ENCODE peak calls at places on chromosomes 4 and X, in four cellular contexts. Y is CD8-positive, alpha-beta memory T cell; I is SK-N-SH; T is OCI-LY7. S is an unnamed sample.

GRCh38 chrX:45756562-45756961 is 555.9 kb upstream of the DIPK2B start:
- DNase-seq in Y (no peak), I (no peak), T (no peak), S (no peak)

GRCh38 chr4:54543088-54543795 is 114.5 kb upstream of the KIT start:
- DNase-seq in Y (no peak), I (no peak), T (no peak), S (no peak)

GRCh38 chr4:41057456-41057855 is 156.9 kb downstream of the APBB2 start:
- DNase-seq in Y (no peak), I (no peak), T (no peak), S (no peak)

GRCh38 chr4:57077550-57078311 is 32.5 kb downstream of the IGFBP7 start:
- DNase-seq in Y (no peak), I (no peak), T (no peak), S (no peak)

GRCh38 chrX:82218361-82218760 is 1016.5 kb downstream of the SH3BGRL start:
- DNase-seq in Y (no peak), I (peak; percentile 8), T (peak; percentile 48), S (peak; percentile 30)

GRCh38 chrX:71989768-71990167 is 79.1 kb downstream of the NHSL2 start:
- DNase-seq in Y (no peak), I (no peak), T (no peak), S (no peak)

GRCh38 chr4:34953145-34953799 is 1291.0 kb downstream of the ARAP2 start:
- DNase-seq in Y (no peak), I (peak; percentile 4), T (no peak), S (no peak)

GRCh38 chr4:102259081-102259480 is 86.2 kb downstream of the SLC39A8 start:
- DNase-seq in Y (no peak), I (no peak), T (no peak), S (no peak)

GRCh38 chr4:56844817-56845580 is 23.5 kb upstream of the SPINK2 start:
- DNase-seq in Y (no peak), I (no peak), T (no peak), S (no peak)

GRCh38 chr4:11622961-11623725 is 194.4 kb upstream of the HS3ST1 start:
- DNase-seq in Y (no peak), I (no peak), T (no peak), S (no peak)

GRCh38 chr4:304987-305680 is at the start of gene ZNF732:
- DNase-seq in Y (no peak), I (peak; percentile 88), T (no peak), S (no peak)

GRCh38 chr4:174199735-174200134 is 83.7 kb downstream of the FBXO8 start:
- DNase-seq in Y (no peak), I (no peak), T (no peak), S (no peak)

GRCh38 chrX:154374361-154375155 is at the start of gene FLNA:
- DNase-seq in Y (peak; percentile 27), I (peak; percentile 61), T (no peak), S (no peak)

GRCh38 chrX:15349046-15349445 is 13.7 kb upstream of the PIGA start:
- DNase-seq in Y (no peak), I (peak; percentile 62), T (peak; percentile 61), S (no peak)

GRCh38 chrX:118523920-118524319 is 28.3 kb downstream of the DOCK11 start:
- DNase-seq in Y (peak; percentile 12), I (no peak), T (no peak), S (peak; percentile 85)

GRCh38 chrX:72002886-72003285 is 92.2 kb downstream of the NHSL2 start:
- DNase-seq in Y (no peak), I (no peak), T (no peak), S (no peak)

GRCh38 chrX:105173071-105173470 is 47.4 kb downstream of the TEX13A start:
- DNase-seq in Y (no peak), I (no peak), T (no peak), S (no peak)

GRCh38 chr4:121243476-121243875 is 79.4 kb upstream of the TNIP3 start:
- DNase-seq in Y (no peak), I (no peak), T (no peak), S (no peak)

GRCh38 chrX:132636080-132636479 is 147.2 kb upstream of the MBNL3 start:
- DNase-seq in Y (no peak), I (no peak), T (no peak), S (no peak)

GRCh38 chr4:174318829-174319764 is 35.4 kb downstream of the CEP44 start:
- DNase-seq in Y (no peak), I (peak; percentile 34), T (peak; percentile 50), S (peak; percentile 26)

GRCh38 chr4:6834867-6835266 is 52.3 kb downstream of the KIAA0232 start:
- DNase-seq in Y (no peak), I (no peak), T (no peak), S (no peak)

GRCh38 chrX:13248867-13249521 is 70.9 kb downstream of the ATXN3L start:
- DNase-seq in Y (no peak), I (no peak), T (no peak), S (no peak)

GRCh38 chrX:21721175-21721574 is 36.7 kb downstream of the SMPX start:
- DNase-seq in Y (no peak), I (no peak), T (no peak), S (no peak)

GRCh38 chr4:128162434-128162833 is 101.3 kb downstream of the LARP1B start:
- DNase-seq in Y (no peak), I (no peak), T (no peak), S (no peak)

GRCh38 chr4:7139167-7139979 is 53.0 kb upstream of the SORCS2 start:
- DNase-seq in Y (no peak), I (peak; percentile 76), T (no peak), S (no peak)

GRCh38 chrX:74453178-74453577 is 31.9 kb downstream of the SLC16A2 start:
- DNase-seq in Y (no peak), I (no peak), T (no peak), S (no peak)

GRCh38 chr4:577499-578450 is 1.7 kb upstream of the TMEM271 start:
- DNase-seq in Y (no peak), I (peak; percentile 52), T (no peak), S (no peak)

GRCh38 chrX:11787564-11787963 is 29.5 kb downstream of the MSL3 start:
- DNase-seq in Y (peak; percentile 56), I (peak; percentile 64), T (peak; percentile 15), S (peak; percentile 57)

GRCh38 chr4:158018090-158018808 is 154.6 kb downstream of the GASK1B start:
- DNase-seq in Y (no peak), I (no peak), T (no peak), S (no peak)

GRCh38 chr4:2289955-2290333 is 28.0 kb upstream of the MXD4 start:
- DNase-seq in Y (no peak), I (no peak), T (no peak), S (no peak)

GRCh38 chrX:10579753-10580060 is 40.7 kb downstream of the MID1 start:
- DNase-seq in Y (no peak), I (no peak), T (no peak), S (no peak)

GRCh38 chr4:157992948-157993839 is 179.6 kb downstream of the GASK1B start:
- DNase-seq in Y (no peak), I (no peak), T (no peak), S (no peak)

GRCh38 chr4:84916233-84916632 is 50.3 kb downstream of the WDFY3 start:
- DNase-seq in Y (no peak), I (no peak), T (no peak), S (no peak)

GRCh38 chr4:6986067-6986780 is 56.9 kb upstream of the TADA2B start:
- DNase-seq in Y (no peak), I (peak; percentile 67), T (no peak), S (no peak)

GRCh38 chrX:107025538-107025937 is 25.5 kb upstream of the MORC4 start:
- DNase-seq in Y (no peak), I (peak; percentile 36), T (peak; percentile 31), S (no peak)

GRCh38 chr4:109979932-109980717 is 67.4 kb downstream of the EGF start:
- DNase-seq in Y (no peak), I (no peak), T (no peak), S (no peak)

GRCh38 chr4:143473334-143474126 is 40.0 kb upstream of the SMARCA5 start:
- DNase-seq in Y (no peak), I (no peak), T (peak; percentile 44), S (no peak)
- H3K9me3 ChIP-seq in Y (no peaks in the 10 kb centered on the region), I (no peaks in the 10 kb centered on the region), T (no peaks in the 10 kb centered on the region), S (no peaks in the 10 kb centered on the region)

DNA sequence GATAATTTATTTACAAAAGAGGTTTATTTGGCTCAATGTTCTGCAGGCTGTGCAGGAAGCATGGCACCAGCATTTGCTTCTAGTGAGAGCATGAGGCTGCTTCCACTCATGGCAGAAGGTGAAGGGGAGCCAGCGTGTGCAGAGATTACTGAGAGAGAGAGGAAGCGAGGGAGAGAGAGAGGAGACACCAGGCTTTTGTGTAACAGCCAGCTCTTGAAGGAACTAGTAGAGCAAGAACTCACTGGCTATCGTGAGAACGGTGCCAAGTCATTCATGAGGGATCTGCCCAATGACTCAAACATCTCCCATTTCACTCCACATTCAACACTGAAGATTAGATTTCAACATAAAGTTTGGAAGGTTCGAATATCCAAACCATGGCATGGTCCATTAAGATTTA is 12.7 kb downstream of the GUCY1A1 start:
- DNase-seq in Y (no peak), I (no peak), T (no peak), S (no peak)
- H3K9me3 ChIP-seq in Y (no peaks in the 10 kb centered on the region), I (no peaks in the 10 kb centered on the region), T (no peaks in the 10 kb centered on the region), S (no peaks in the 10 kb centered on the region)

GRCh38 chr4:137414802-137415201 is 117.5 kb downstream of the PCDH18 start:
- DNase-seq in Y (no peak), I (no peak), T (no peak), S (no peak)
- H3K9me3 ChIP-seq in Y (no peaks in the 10 kb centered on the region), I (no peaks in the 10 kb centered on the region), T (no peaks in the 10 kb centered on the region), S (no peaks in the 10 kb centered on the region)

GRCh38 chr4:13543648-13544555 is at the start of gene NKX3-2:
- DNase-seq in Y (no peak), I (peak; percentile 73), T (no peak), S (no peak)
- H3K9me3 ChIP-seq in Y (no peaks in the 10 kb centered on the region), I (no peaks in the 10 kb centered on the region), T (no peaks in the 10 kb centered on the region), S (no peaks in the 10 kb centered on the region)

S was measured in CD4-positive, alpha-beta memory T cell.